ENCODE peak calls at places on chromosomes 16 and 17, in ten cellular contexts. K is Caco-2; H is neural progenitor cell; Y is lung; A is NB4; W is H1; V is colonic mucosa; P is effector memory CD4-positive, alpha-beta T cell; F is heart left ventricle; M is fibroblast of pulmonary artery. Q is an unnamed sample.

GRCh38 chr16:85444879-85445778 is 168.0 kb upstream of the GSE1 start:
- DNase-seq in F (no peak), H (peak), M (no peak), V (peak), W (peak), P (no peak), Y (no peak), A (no peak), K (peak), Q (no peak)

GRCh38 chr17:75876938-75877751 is 1.2 kb downstream of the TRIM47 start:
- DNase-seq in V (peak), K (no peak), A (no peak), M (peak), W (peak), H (peak), F (peak), Y (peak), P (no peak), Q (no peak)

GRCh38 chr17:5561736-5562135 is 22.6 kb downstream of the NLRP1 start:
- DNase-seq in K (no peak), P (no peak), F (no peak), H (peak), M (no peak), W (no peak), Y (no peak), A (no peak), V (no peak), Q (no peak)

GRCh38 chr17:64765191-64765889 is 103.2 kb upstream of the SMURF2 start:
- DNase-seq in M (no peak), V (no peak), W (no peak), P (no peak), H (no peak), K (no peak), F (no peak), A (no peak), Y (no peak), Q (no peak)

GRCh38 chr17:73462830-73463229 is 151.0 kb upstream of the CDC42EP4 start:
- DNase-seq in V (no peak), P (no peak), F (no peak), K (no peak), A (no peak), W (no peak), H (no peak), Y (no peak), M (no peak), Q (no peak)

GRCh38 chr17:9484789-9485188 is 90.8 kb downstream of the STX8 start:
- DNase-seq in P (no peak), A (no peak), K (no peak), H (no peak), F (no peak), V (no peak), W (no peak), Y (no peak), M (peak), Q (no peak)

GRCh38 chr17:17200831-17201230 is 5.3 kb downstream of the PLD6 start:
- DNase-seq in W (no peak), H (no peak), F (no peak), Y (no peak), K (no peak), V (no peak), M (no peak), P (no peak), A (no peak), Q (no peak)

GRCh38 chr16:12535535-12536411 is 267.9 kb downstream of the CPPED1 start:
- DNase-seq in K (peak), F (no peak), H (peak), P (no peak), W (peak), A (peak), Y (no peak), V (no peak), M (peak), Q (no peak)

GRCh38 chr16:17412221-17412620 is 58.5 kb downstream of the XYLT1 start:
- DNase-seq in V (no peak), K (no peak), M (peak), A (no peak), F (no peak), P (no peak), W (no peak), Y (no peak), H (peak), Q (no peak)

GRCh38 chr16:57061084-57061905 is 31.1 kb upstream of the CPNE2 start:
- DNase-seq in K (no peak), W (no peak), H (no peak), P (no peak), V (no peak), A (peak), Y (peak), F (peak), M (peak), Q (no peak)

GRCh38 chr17:80477647-80478478 is 1.5 kb upstream of the NPTX1 start:
- DNase-seq in V (no peak), K (no peak), Y (no peak), A (peak), P (no peak), W (peak), F (no peak), M (peak), H (peak), Q (peak)

GRCh38 chr16:11494029-11494428 is 92.7 kb downstream of the LITAF start:
- DNase-seq in A (no peak), H (no peak), M (no peak), K (no peak), W (peak), P (no peak), Y (no peak), V (no peak), F (no peak), Q (no peak)

GRCh38 chr17:81719410-81720266 is 7.6 kb downstream of the SLC25A10 start:
- DNase-seq in A (no peak), K (no peak), Y (no peak), M (no peak), V (no peak), W (no peak), P (no peak), H (no peak), F (no peak), Q (no peak)

GRCh38 chr17:66983414-66984021 is 19.0 kb downstream of the CACNG4 start:
- DNase-seq in A (no peak), F (no peak), P (no peak), K (no peak), V (no peak), H (no peak), W (no peak), Y (no peak), M (no peak), Q (no peak)

GRCh38 chr17:72358465-72358864 is 237.6 kb downstream of the SOX9 start:
- DNase-seq in Y (no peak), P (no peak), M (peak), K (no peak), W (no peak), V (no peak), H (no peak), F (no peak), A (no peak), Q (no peak)

GRCh38 chr17:73023759-73024158 is 68.7 kb downstream of the SLC39A11 start:
- DNase-seq in M (no peak), F (no peak), K (no peak), W (no peak), Y (no peak), P (no peak), A (no peak), H (no peak), V (no peak), Q (no peak)

GRCh38 chr17:36602030-36602737 is 801 bp downstream of the MRM1 start:
- DNase-seq in Y (no peak), K (peak), P (no peak), M (no peak), F (no peak), H (peak), A (peak), V (peak), W (peak), Q (no peak)

GRCh38 chr17:35726609-35727460 is 4.6 kb upstream of the RASL10B start:
- DNase-seq in P (no peak), F (no peak), Y (no peak), H (no peak), A (peak), W (peak), V (peak), M (peak), K (peak), Q (no peak)

GRCh38 chr17:66564992-66565465 is 262.6 kb downstream of the PRKCA start:
- DNase-seq in W (peak), V (no peak), Y (no peak), P (no peak), F (no peak), K (no peak), A (no peak), M (peak), H (peak), Q (no peak)

GRCh38 chr16:78551487-78552085 is 452.1 kb downstream of the WWOX start:
- DNase-seq in V (no peak), F (no peak), Y (peak), K (no peak), M (no peak), P (no peak), H (peak), A (no peak), W (peak), Q (no peak)

GRCh38 chr17:42403150-42403549 is 14.9 kb upstream of the STAT3 start:
- DNase-seq in A (peak), M (no peak), F (no peak), V (peak), P (no peak), K (peak), W (peak), H (peak), Y (no peak), Q (no peak)

GRCh38 chr16:88465387-88465983 is 12.4 kb downstream of the ZFPM1 start:
- DNase-seq in P (no peak), Y (no peak), F (no peak), M (no peak), K (no peak), V (no peak), W (no peak), A (no peak), H (no peak), Q (no peak)

GRCh38 chr17:36840796-36841195 is 96.5 kb upstream of the LHX1 start:
- DNase-seq in W (no peak), Y (no peak), K (no peak), A (no peak), V (no peak), M (no peak), F (no peak), P (no peak), H (no peak), Q (no peak)

GRCh38 chr16:69105501-69106361 is at the start of gene HAS3:
- DNase-seq in M (peak), F (peak), V (peak), A (peak), P (no peak), H (peak), K (peak), W (peak), Y (peak), Q (peak)

GRCh38 chr17:17849863-17850373 is 13.1 kb upstream of the SREBF1 start:
- DNase-seq in A (peak), K (no peak), P (peak), Y (no peak), F (peak), M (peak), V (no peak), H (peak), W (no peak), Q (peak)

GRCh38 chr17:82217530-82218204 is 5.0 kb upstream of the CCDC57 start:
- DNase-seq in A (peak), V (no peak), F (no peak), Y (no peak), P (no peak), K (peak), W (no peak), H (no peak), M (peak), Q (no peak)

GRCh38 chr16:12178251-12178990 is 201.9 kb downstream of the SNX29 start:
- DNase-seq in W (no peak), F (peak), M (peak), A (no peak), H (peak), K (no peak), P (no peak), Y (peak), V (no peak), Q (no peak)

GRCh38 chr17:19317359-19318095 is 45.0 kb downstream of the B9D1 start:
- DNase-seq in A (peak), V (peak), Y (no peak), K (peak), W (peak), P (no peak), F (peak), M (peak), H (peak), Q (no peak)

GRCh38 chr17:19410875-19411291 is at the start of gene RNF112:
- DNase-seq in V (no peak), Y (no peak), P (no peak), K (no peak), F (no peak), M (peak), W (no peak), H (peak), A (no peak), Q (no peak)

GRCh38 chr16:70695351-70696070 is 9.7 kb upstream of the MTSS2 start:
- DNase-seq in Y (peak), V (peak), W (no peak), M (no peak), K (no peak), H (peak), F (peak), A (peak), P (no peak), Q (peak)

GRCh38 chr16:57424599-57424998 is 20.0 kb downstream of the CCL17 start:
- DNase-seq in M (no peak), F (peak), P (no peak), H (no peak), K (no peak), A (no peak), V (no peak), W (no peak), Y (no peak), Q (no peak)

GRCh38 chr16:19393226-19394074 is 24.2 kb upstream of the TMC5 start:
- DNase-seq in K (peak), M (peak), P (no peak), A (no peak), F (no peak), H (peak), Y (peak), W (no peak), V (peak), Q (no peak)

GRCh38 chr17:35239823-35240222 is 3.0 kb upstream of the SLFN5 start:
- DNase-seq in A (no peak), H (no peak), K (no peak), W (no peak), F (no peak), Y (no peak), P (no peak), M (no peak), V (no peak), Q (no peak)

GRCh38 chr17:6752068-6752909 is 3.6 kb upstream of the XAF1 start:
- DNase-seq in W (no peak), P (no peak), H (no peak), Y (peak), M (peak), K (no peak), F (peak), A (peak), V (no peak), Q (no peak)

DNA sequence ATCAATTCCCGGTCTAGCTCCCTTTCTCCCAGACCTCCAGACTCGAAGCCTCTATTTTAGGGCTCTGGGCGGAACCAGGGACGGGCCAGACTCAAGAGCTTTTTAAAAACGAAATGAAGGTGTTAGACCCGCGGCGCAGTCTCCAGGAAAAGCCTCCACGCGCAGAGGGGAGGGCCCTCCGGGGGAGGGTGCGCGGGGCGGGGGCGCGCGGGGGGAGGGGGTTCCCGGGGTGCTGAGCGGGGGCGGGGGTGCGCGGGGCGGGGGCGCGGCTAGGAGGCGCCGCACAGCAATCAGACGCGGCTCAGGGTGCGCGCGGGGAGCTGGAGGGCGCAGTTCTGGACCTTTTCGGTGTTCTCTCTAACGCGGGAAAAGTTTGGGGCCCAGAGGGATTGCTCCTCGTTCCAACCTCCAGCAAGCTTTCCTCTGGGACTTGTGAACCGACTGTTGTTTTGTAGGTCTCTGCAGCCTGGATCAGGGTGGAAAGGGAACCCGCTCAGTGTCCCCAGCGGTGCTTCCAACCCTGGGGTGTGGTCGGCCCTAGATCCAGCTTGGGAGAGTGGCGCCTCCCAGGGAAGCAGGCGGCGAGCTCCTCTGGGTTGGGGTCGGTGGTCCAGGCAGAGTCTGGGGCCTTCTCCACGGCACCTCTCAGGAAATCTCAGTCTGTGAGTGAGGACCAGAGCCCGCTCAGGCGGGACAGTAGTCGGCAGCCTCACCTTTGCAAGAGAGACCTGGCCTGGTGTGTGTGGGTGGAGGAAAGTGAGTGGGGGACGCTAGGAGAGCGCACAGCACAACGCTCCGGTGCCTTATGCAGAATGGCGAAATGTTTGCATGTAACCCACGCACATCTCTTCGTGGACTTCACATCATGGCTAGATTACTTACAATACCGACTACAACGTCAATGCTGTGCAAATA is 2.0 kb downstream of the AHSP start:
- DNase-seq in P (no peak), M (no peak), V (no peak), A (no peak), Y (no peak), F (no peak), K (no peak), W (peak), H (peak), Q (no peak)
- H3K4me3 ChIP-seq in P (no peak), M (no peak), V (peak), A (no peak), Y (no peak), F (peak), K (peak), W (peak), H (peak), Q (no peak)

GRCh38 chr16:86995456-86995855 is 321.7 kb downstream of the C16orf95 start:
- DNase-seq in K (no peak), W (no peak), A (no peak), M (no peak), V (no peak), F (no peak), Y (no peak), H (no peak), P (no peak), Q (no peak)

GRCh38 chr16:86996081-86996480 is 321.1 kb downstream of the C16orf95 start:
- DNase-seq in Y (no peak), A (no peak), W (no peak), H (no peak), P (no peak), K (no peak), M (no peak), V (no peak), F (no peak), Q (no peak)

GRCh38 chr16:86994215-86994614 is 323.0 kb downstream of the C16orf95 start:
- DNase-seq in H (no peak), M (peak), F (no peak), K (no peak), A (peak), Y (no peak), W (no peak), P (no peak), V (no peak), Q (no peak)

GRCh38 chr16:86993426-86994110 is 323.6 kb downstream of the C16orf95 start:
- DNase-seq in M (no peak), P (no peak), W (no peak), K (no peak), V (no peak), Y (no peak), A (no peak), F (no peak), H (no peak), Q (no peak)

GRCh38 chr16:86994651-86995171 is 322.5 kb downstream of the C16orf95 start:
- DNase-seq in K (no peak), H (peak), A (peak), F (no peak), M (peak), Y (no peak), V (no peak), W (no peak), P (no peak), Q (no peak)
- H3K4me3 ChIP-seq in K (no peak), H (no peak), A (peak), F (no peak), M (no peak), Y (no peak), V (no peak), W (no peak), P (no peak), Q (no peak)

GRCh38 chr16:14181371-14182050 is 110.4 kb downstream of the MRTFB start:
- DNase-seq in M (peak), K (no peak), H (no peak), W (no peak), A (peak), P (no peak), Y (no peak), F (no peak), V (no peak), Q (no peak)

GRCh38 chr16:14182999-14183398 is 111.9 kb downstream of the MRTFB start:
- DNase-seq in P (no peak), Y (no peak), K (no peak), W (no peak), F (no peak), A (no peak), M (no peak), H (no peak), V (no peak), Q (no peak)

GRCh38 chr16:14187517-14188338 is 116.6 kb downstream of the MRTFB start:
- DNase-seq in K (no peak), Y (no peak), F (no peak), V (no peak), A (no peak), P (no peak), H (no peak), W (no peak), M (no peak), Q (no peak)

GRCh38 chr16:14186007-14186953 is 115.2 kb downstream of the MRTFB start:
- DNase-seq in P (no peak), Y (no peak), W (peak), K (no peak), M (peak), H (peak), F (peak), A (no peak), V (no peak), Q (no peak)

DNA sequence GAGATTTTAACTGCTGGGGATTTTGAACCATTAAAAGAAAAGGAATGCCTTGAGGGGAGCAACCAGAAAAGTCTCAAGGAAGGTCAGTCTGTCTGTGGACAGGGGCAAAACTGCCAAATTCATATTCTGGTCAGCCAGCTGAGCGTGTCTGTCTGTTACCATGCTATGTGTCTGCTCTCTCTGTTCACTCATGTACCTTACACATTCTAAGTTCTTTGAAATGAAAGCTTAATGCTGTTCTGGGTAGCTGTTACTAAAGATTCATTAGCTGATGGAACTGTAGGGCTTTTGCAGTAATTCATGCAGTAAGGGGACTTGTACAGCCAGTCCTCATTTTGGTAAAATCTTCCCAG is 115.8 kb downstream of the MRTFB start:
- DNase-seq in M (no peak), H (no peak), K (no peak), P (no peak), A (no peak), W (no peak), F (no peak), Y (no peak), V (no peak), Q (no peak)
- H3K4me3 ChIP-seq in M (peak), H (peak), K (no peak), P (no peak), A (no peak), W (peak), F (peak), Y (peak), V (no peak), Q (no peak)

DNA sequence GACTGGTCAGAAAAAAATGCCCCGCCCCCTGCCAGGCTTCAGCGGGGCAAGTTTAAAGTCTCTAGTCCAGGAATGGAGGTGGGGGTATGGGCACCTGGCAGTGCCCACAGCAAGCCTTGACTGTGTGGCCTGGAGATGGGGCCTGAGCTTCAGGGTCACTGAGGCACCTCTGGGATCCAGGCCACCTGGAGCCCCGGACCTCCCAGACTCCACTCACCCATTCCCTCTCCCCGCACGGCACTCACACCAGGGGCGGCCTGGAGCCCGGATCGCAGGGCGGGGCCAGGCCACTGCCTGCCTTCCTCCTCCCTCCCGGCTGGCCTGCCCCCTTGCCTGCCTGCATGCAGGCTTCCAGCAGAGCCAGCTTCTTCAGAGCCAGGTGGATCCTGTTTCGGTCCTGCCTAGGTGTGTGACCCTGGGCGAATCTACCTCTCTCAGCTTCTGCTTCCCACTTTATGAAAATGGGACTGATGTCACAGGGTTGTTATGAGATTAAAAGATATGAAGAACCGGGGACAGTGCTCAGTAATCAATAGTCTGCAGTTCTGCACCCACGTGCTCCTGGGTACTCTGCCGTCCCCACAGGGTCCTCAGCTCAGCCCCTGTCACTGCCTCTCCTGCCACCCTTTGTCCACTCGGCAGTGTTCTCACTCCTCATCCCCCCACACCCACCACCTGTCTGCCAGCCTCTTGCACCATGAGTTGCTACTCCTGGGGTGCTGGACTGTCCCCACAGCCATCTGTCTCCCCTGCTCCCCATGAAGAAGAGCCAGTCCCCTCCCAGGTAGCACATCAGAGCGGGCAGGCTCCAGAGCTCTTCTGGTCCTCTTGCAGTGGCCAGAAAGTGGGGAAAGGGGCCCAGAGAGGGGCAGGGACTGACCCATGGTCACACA is 1.2 kb upstream of the TCAP start:
- DNase-seq in P (no peak), W (peak), Y (no peak), A (no peak), M (no peak), F (no peak), V (peak), H (peak), K (no peak), Q (no peak)
- H3K4me3 ChIP-seq in P (no peak), W (peak), Y (no peak), A (no peak), M (no peak), F (peak), V (no peak), H (no peak), K (no peak), Q (no peak)

Q was measured in CD8-positive, alpha-beta memory T cell.